ENCODE peak calls at places on chromosomes 1 and 21, in six cellular contexts. L, A, I, Q, B and P are unnamed samples.

GRCh38 chr1:247373721-247374141 is 42.1 kb upstream of the ZNF496 start:
- DNase-seq in L (peak; percentile 42), A (peak; percentile 80), I (no peak), Q (peak; percentile 68), B (peak; percentile 73), P (peak; percentile 84)

GRCh38 chr1:232168513-232168912 is 461.4 kb downstream of the SIPA1L2 start:
- DNase-seq in L (no peak), A (no peak), I (no peak), Q (no peak), B (no peak), P (no peak)

GRCh38 chr1:21955058-21955457 is 17.9 kb upstream of the HSPG2 start:
- DNase-seq in L (no peak), A (peak; percentile 59), I (no peak), Q (peak; percentile 76), B (peak; percentile 88), P (peak; percentile 32)

GRCh38 chr1:41420877-41421276 is 59.6 kb downstream of the FOXO6 start:
- DNase-seq in L (no peak), A (no peak), I (no peak), Q (no peak), B (no peak), P (peak; percentile 79)

GRCh38 chr1:61389926-61390845 is 307.8 kb downstream of the NFIA start:
- DNase-seq in L (no peak), A (no peak), I (no peak), Q (no peak), B (no peak), P (no peak)

GRCh38 chr1:232939748-232940147 is 10.7 kb upstream of the NTPCR start:
- DNase-seq in L (no peak), A (no peak), I (no peak), Q (no peak), B (no peak), P (no peak)

GRCh38 chr21:37452222-37452621 is 85.6 kb downstream of the DYRK1A start:
- DNase-seq in L (peak; percentile 87), A (no peak), I (no peak), Q (no peak), B (no peak), P (peak; percentile 70)

GRCh38 chr1:26278303-26278702 is 1.6 kb upstream of the SH3BGRL3 start:
- DNase-seq in L (peak; percentile 27), A (no peak), I (peak; percentile 71), Q (no peak), B (no peak), P (peak; percentile 95)

GRCh38 chr1:27598902-27599528 is 4.9 kb downstream of the AHDC1 start:
- DNase-seq in L (peak; percentile 67), A (peak; percentile 65), I (peak; percentile 88), Q (peak; percentile 77), B (peak; percentile 94), P (peak; percentile 99)

GRCh38 chr1:72341661-72342060 is 59.3 kb upstream of the NEGR1 start:
- DNase-seq in L (no peak), A (no peak), I (no peak), Q (no peak), B (no peak), P (no peak)

GRCh38 chr1:21384620-21385019 is 55.3 kb upstream of the NBPF3 start:
- DNase-seq in L (no peak), A (no peak), I (no peak), Q (no peak), B (no peak), P (no peak)

GRCh38 chr1:66505671-66506392 is 28.1 kb upstream of the SGIP1 start:
- DNase-seq in L (peak; percentile 92), A (no peak), I (no peak), Q (no peak), B (no peak), P (peak; percentile 31)

GRCh38 chr1:27342391-27342777 is 562 bp downstream of the SYTL1 start:
- DNase-seq in L (no peak), A (peak; percentile 47), I (peak; percentile 46), Q (peak; percentile 51), B (no peak), P (peak; percentile 74)

GRCh38 chr1:208179850-208180416 is 64.3 kb downstream of the PLXNA2 start:
- DNase-seq in L (no peak), A (no peak), I (no peak), Q (no peak), B (no peak), P (no peak)

GRCh38 chr21:39518055-39518844 is 66.5 kb downstream of the SH3BGR start:
- DNase-seq in L (peak; percentile 10), A (no peak), I (peak; percentile 75), Q (no peak), B (no peak), P (peak; percentile 91)

GRCh38 chr1:50981741-50982140 is 11.7 kb downstream of the CDKN2C start:
- DNase-seq in L (no peak), A (no peak), I (no peak), Q (no peak), B (no peak), P (no peak)

GRCh38 chr1:200314085-200314750 is 95.6 kb downstream of the ZNF281 start:
- DNase-seq in L (peak; percentile 51), A (no peak), I (no peak), Q (no peak), B (no peak), P (no peak)

GRCh38 chr1:166170726-166171125 is 3.9 kb upstream of the FAM78B start:
- DNase-seq in L (no peak), A (no peak), I (no peak), Q (no peak), B (no peak), P (no peak)

GRCh38 chr1:179824265-179824664 is 53.3 kb downstream of the TOR1AIP2 start:
- DNase-seq in L (no peak), A (no peak), I (no peak), Q (peak; percentile 43), B (peak; percentile 52), P (no peak)

GRCh38 chr1:8384088-8384487 is 66.2 kb downstream of the SLC45A1 start:
- DNase-seq in L (peak; percentile 41), A (no peak), I (no peak), Q (no peak), B (no peak), P (no peak)

GRCh38 chr1:37177230-37177864 is 143.0 kb upstream of the GRIK3 start:
- DNase-seq in L (peak; percentile 8), A (no peak), I (no peak), Q (no peak), B (no peak), P (no peak)

GRCh38 chr1:228289996-228290881 is 82.4 kb downstream of the OBSCN start:
- DNase-seq in L (no peak), A (peak; percentile 75), I (peak; percentile 49), Q (peak; percentile 44), B (peak; percentile 55), P (peak; percentile 56)

GRCh38 chr1:157775101-157775870 is 1.6 kb downstream of the FCRL2 start:
- DNase-seq in L (no peak), A (no peak), I (no peak), Q (no peak), B (no peak), P (no peak)

GRCh38 chr21:28781602-28782274 is 210.9 kb downstream of the LTN1 start:
- DNase-seq in L (peak; percentile 44), A (no peak), I (no peak), Q (no peak), B (no peak), P (peak; percentile 29)

GRCh38 chr1:186482661-186483255 is 21.8 kb upstream of the PDC start:
- DNase-seq in L (peak; percentile 73), A (no peak), I (no peak), Q (no peak), B (peak; percentile 67), P (peak; percentile 74)
- TF ChIP-seq CTCF in L (peak; percentile 96), A (peak; percentile 74), I (peak; percentile 81), Q (peak; percentile 82), B (peak; percentile 57), P (peak; percentile 99)

DNA sequence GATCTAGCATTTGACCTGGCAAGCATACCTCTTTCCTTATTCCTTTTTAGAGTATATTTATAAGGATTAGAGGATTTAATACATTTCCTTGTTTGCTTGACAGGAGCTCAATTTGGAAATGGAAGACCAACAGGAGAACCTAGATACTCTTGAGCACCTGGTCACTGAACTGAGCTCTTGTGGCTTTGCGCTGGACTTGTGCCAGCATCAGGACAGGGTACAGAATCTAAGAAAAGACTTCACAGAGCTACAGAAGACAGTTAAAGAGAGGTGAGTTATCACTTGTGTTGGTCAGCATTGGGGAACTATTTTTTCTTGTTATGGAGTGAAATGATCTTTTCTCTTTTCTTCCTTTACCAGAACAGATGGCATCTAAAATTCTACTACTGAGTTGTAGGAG is 123.4 kb upstream of the BMP8A start:
- DNase-seq in L (no peak), A (no peak), I (no peak), Q (no peak), B (no peak), P (no peak)
- H3K36me3 ChIP-seq in L (peaks cover 63% of the 10 kb centered on the region), A (peaks cover 97% of the 10 kb centered on the region), I (peaks cover 15% of the 10 kb centered on the region), Q (peaks cover 99% of the 10 kb centered on the region), B (no peaks in the 10 kb centered on the region), P (peaks cover 31% of the 10 kb centered on the region)

GRCh38 chr1:10909697-10910489 is 102.6 kb upstream of the TARDBP start:
- DNase-seq in L (no peak), A (peak; percentile 87), I (peak; percentile 79), Q (peak; percentile 80), B (no peak), P (peak; percentile 95)
- TF ChIP-seq CTCF in L (peak; percentile 61), A (peak; percentile 40), I (peak; percentile 44), Q (peak; percentile 27), B (no peak), P (peak; percentile 44)

GRCh38 chr1:4974981-4975685 is 320.7 kb downstream of the AJAP1 start:
- DNase-seq in L (no peak), A (no peak), I (no peak), Q (no peak), B (no peak), P (no peak)
- H3K36me3 ChIP-seq in L (no peaks in the 10 kb centered on the region), A (no peaks in the 10 kb centered on the region), I (no peaks in the 10 kb centered on the region), Q (no peaks in the 10 kb centered on the region), B (no peaks in the 10 kb centered on the region), P (no peaks in the 10 kb centered on the region)

DNA sequence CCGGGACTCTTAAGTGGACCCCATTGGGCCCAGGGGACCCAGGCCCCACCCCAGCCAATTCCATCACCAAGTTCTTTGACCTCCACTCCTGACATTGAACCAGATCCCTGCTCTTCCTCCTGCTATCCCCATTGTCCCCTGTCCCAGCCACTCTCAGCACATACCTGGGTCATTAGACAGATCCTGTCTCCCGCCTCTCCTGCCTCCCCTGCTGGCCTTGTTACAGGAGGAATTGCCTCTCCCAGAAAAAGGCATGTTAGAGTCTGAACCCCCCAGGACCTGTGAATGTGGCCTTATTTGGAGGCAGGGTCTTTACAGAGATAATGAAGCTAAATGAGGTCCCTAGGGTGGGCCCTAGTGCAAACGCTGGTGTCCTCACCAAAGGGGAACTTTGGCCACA is 301.9 kb downstream of the NPHP4 start:
- DNase-seq in L (no peak), A (no peak), I (no peak), Q (no peak), B (no peak), P (no peak)
- TF ChIP-seq CTCF in L (no peak), A (no peak), I (no peak), Q (no peak), B (no peak), P (no peak)